ENCODE peak calls at places on chromosomes 6 and 20, in six cellular contexts. E, M, U, R, T and G are unnamed samples.

GRCh38 chr6:23414204-23414501 is 711.9 kb upstream of the NRSN1 start:
- DNase-seq in E (peak; percentile 89), M (no peak), U (no peak), R (no peak), T (peak; percentile 85), G (peak; percentile 74)

GRCh38 chr6:130152908-130153510 is 69.7 kb downstream of the SAMD3 start:
- DNase-seq in E (no peak), M (no peak), U (no peak), R (no peak), T (no peak), G (no peak)

GRCh38 chr6:118810420-118811027 is 83.4 kb upstream of the ASF1A start:
- DNase-seq in E (no peak), M (no peak), U (peak; percentile 31), R (peak; percentile 37), T (no peak), G (no peak)

GRCh38 chr6:16651871-16652270 is 109.4 kb downstream of the ATXN1 start:
- DNase-seq in E (no peak), M (no peak), U (no peak), R (no peak), T (no peak), G (peak; percentile 80)

GRCh38 chr6:21341910-21342309 is 251.6 kb upstream of the SOX4 start:
- DNase-seq in E (no peak), M (no peak), U (no peak), R (no peak), T (no peak), G (no peak)

GRCh38 chr6:146526192-146526591 is 17.4 kb upstream of the RAB32 start:
- DNase-seq in E (no peak), M (no peak), U (no peak), R (no peak), T (peak; percentile 48), G (peak; percentile 24)

GRCh38 chr6:117555882-117556498 is 46.3 kb downstream of the GOPC start:
- DNase-seq in E (no peak), M (no peak), U (peak; percentile 66), R (peak; percentile 63), T (peak; percentile 61), G (peak; percentile 33)

GRCh38 chr6:34273242-34273805 is 24.5 kb upstream of the SMIM29 start:
- DNase-seq in E (no peak), M (peak; percentile 80), U (peak; percentile 46), R (no peak), T (peak; percentile 60), G (no peak)

GRCh38 chr20:18005990-18006364 is 37.2 kb downstream of the MGME1 start:
- DNase-seq in E (no peak), M (no peak), U (no peak), R (no peak), T (peak; percentile 65), G (no peak)
- TF ChIP-seq CTCF in E (no peak), M (no peak), U (no peak), R (no peak), T (no peak), G (no peak)

GRCh38 chr6:109441069-109441816 is 719 bp downstream of the SMPD2 start:
- DNase-seq in E (no peak), M (peak; percentile 55), U (peak; percentile 51), R (no peak), T (peak; percentile 72), G (peak; percentile 56)
- TF ChIP-seq CTCF in E (peak; percentile 18), M (no peak), U (no peak), R (peak; percentile 4), T (peak; percentile 37), G (peak; percentile 25)

DNA sequence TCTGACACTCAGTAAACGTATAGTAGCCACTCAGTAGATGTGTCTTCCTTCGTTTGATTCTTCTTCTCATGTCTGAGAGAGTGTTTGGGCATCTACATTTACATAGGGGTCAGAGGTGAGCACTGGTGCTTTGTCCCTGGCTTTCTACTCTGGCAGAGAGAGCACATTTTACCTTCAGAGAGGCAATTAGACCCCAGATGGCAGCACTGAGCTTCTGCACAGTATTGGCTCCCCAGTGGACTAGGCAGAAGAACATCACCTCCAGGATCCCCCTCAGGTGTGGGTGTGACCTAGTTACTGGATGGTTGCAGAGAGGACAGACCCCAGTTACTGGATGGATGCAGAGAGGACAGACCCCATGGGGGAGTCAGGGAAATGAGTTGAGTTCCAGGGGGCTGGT is 327.2 kb downstream of the DHX35 start:
- DNase-seq in E (no peak), M (no peak), U (no peak), R (no peak), T (no peak), G (no peak)
- TF ChIP-seq CTCF in E (no peak), M (no peak), U (no peak), R (no peak), T (peak; percentile 18), G (peak; percentile 18)

GRCh38 chr6:54391577-54391976 is 83.3 kb downstream of the TINAG start:
- DNase-seq in E (no peak), M (no peak), U (no peak), R (no peak), T (no peak), G (no peak)
- TF ChIP-seq CTCF in E (no peak), M (no peak), U (no peak), R (no peak), T (no peak), G (no peak)

GRCh38 chr6:132392792-132393191 is 8.5 kb downstream of the MOXD1 start:
- DNase-seq in E (no peak), M (no peak), U (no peak), R (no peak), T (peak; percentile 52), G (peak; percentile 47)
- TF ChIP-seq CTCF in E (peak; percentile 8), M (no peak), U (no peak), R (no peak), T (peak; percentile 42), G (peak; percentile 36)

GRCh38 chr20:25297141-25297905 is 49.4 kb downstream of the PYGB start:
- DNase-seq in E (no peak), M (peak; percentile 30), U (no peak), R (no peak), T (peak; percentile 43), G (no peak)

GRCh38 chr20:25295386-25296093 is 47.7 kb downstream of the PYGB start:
- DNase-seq in E (no peak), M (peak; percentile 83), U (peak; percentile 72), R (no peak), T (no peak), G (peak; percentile 44)

GRCh38 chr20:25293910-25294458 is 46.1 kb downstream of the PYGB start:
- DNase-seq in E (no peak), M (no peak), U (no peak), R (no peak), T (no peak), G (no peak)

GRCh38 chr20:25294459-25295385 is 46.8 kb downstream of the PYGB start:
- DNase-seq in E (no peak), M (peak; percentile 65), U (peak; percentile 44), R (peak; percentile 37), T (peak; percentile 68), G (no peak)

DNA sequence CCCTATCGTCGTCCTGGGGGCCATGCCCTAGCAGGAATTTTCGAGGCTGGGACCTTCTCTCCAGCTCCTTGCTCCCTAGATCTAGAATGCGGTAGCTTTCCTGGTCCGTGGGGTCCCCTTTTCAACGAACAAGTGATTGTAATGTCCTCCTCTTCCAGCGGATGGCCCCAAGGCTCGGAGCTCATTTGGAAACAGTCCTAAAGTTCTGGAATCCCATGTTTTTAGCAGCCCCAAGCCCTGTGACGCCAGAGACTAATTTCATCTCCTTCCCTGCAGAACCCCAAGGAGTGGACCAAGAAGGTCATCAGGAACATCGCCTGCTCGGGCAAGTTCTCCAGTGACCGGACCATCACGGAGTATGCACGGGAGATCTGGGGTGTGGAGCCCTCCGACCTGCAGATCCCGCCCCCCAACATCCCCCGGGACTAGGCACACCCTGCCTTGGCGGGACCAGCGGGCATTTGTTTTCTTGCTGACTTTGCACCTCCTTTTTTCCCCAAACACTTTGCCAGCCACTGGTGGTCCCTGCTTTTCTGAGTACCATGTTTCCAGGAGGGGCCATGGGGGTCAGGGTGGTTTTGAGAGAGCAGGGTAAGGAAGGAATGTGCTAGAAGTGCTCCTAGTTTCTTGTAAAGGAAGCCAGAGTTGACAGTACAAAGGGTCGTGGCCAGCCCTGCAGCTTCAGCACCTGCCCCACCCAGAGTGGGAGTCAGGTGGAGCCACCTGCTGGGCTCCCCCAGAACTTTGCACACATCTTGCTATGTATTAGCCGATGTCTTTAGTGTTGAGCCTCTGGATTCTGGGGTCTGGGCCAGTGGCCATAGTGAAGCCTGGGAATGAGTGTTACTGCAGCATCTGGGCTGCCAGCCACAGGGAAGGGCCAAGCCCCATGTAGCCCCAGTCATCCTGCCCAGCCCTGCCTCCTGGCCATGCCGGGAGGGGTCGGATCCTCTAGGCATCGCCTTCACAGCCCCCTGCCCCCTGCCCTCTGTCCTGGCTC is 48.5 kb downstream of the PYGB start:
- DNase-seq in E (no peak), M (no peak), U (no peak), R (no peak), T (peak; percentile 57), G (no peak)
- TF ChIP-seq CTCF in E (peak; percentile 30), M (peak; percentile 33), U (no peak), R (peak; percentile 27), T (peak; percentile 59), G (peak; percentile 39)

DNA sequence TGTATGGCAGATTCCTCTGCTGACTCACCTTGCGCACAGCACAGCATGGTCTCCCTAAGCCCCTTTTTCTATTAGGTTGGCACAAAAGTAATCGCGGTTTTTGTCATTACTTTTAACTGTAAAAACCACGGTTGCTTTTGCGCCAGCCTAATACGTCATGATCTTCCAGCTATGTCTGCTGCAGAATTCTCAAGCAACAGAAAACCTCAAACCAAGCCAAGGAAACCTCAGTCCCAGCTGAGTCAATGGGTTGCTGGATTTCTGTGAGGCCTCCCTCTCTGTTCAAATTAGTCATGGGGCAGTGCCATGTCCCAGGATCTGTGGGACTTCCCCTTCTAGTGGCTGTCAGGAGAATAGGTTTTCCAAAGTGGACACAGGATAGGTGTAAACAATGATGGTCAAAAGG is 15.7 kb upstream of the ENPP1 start:
- DNase-seq in E (no peak), M (no peak), U (no peak), R (no peak), T (no peak), G (peak; percentile 38)
- TF ChIP-seq CTCF in E (no peak), M (no peak), U (no peak), R (no peak), T (no peak), G (no peak)

GRCh38 chr6:98841589-98842488 is 7.5 kb downstream of the POU3F2 start:
- DNase-seq in E (no peak), M (no peak), U (no peak), R (no peak), T (no peak), G (no peak)

GRCh38 chr6:98841114-98841513 is 6.7 kb downstream of the POU3F2 start:
- DNase-seq in E (no peak), M (no peak), U (no peak), R (no peak), T (no peak), G (no peak)

GRCh38 chr6:98840385-98840784 is 6.0 kb downstream of the POU3F2 start:
- DNase-seq in E (no peak), M (no peak), U (no peak), R (no peak), T (no peak), G (no peak)

GRCh38 chr6:98838027-98838426 is 3.7 kb downstream of the POU3F2 start:
- DNase-seq in E (no peak), M (no peak), U (no peak), R (no peak), T (no peak), G (no peak)

GRCh38 chr6:98839788-98840361 is 5.5 kb downstream of the POU3F2 start:
- DNase-seq in E (no peak), M (no peak), U (no peak), R (no peak), T (peak; percentile 43), G (peak; percentile 17)
- TF ChIP-seq CTCF in E (peak; percentile 13), M (no peak), U (no peak), R (no peak), T (peak; percentile 54), G (peak; percentile 27)

GRCh38 chr6:12845224-12846004 is 128.8 kb downstream of the PHACTR1 start:
- DNase-seq in E (no peak), M (no peak), U (no peak), R (no peak), T (no peak), G (no peak)
- TF ChIP-seq CTCF in E (no peak), M (no peak), U (no peak), R (no peak), T (no peak), G (no peak)